ENCODE peak calls at places on chromosome 21, in seven cellular contexts. Q is heart right ventricle, J is RWPE2, T is lower lobe of right lung, X is A549, F is MM.1S, B is K562. Z is an unnamed sample.
A peak's percentile ranks its signal among the peaks of the same experiment; 100 is the strongest.

GRCh38 chr21:42541174-42541573 is 27.5 kb downstream of the SLC37A1 start:
- DNase-seq in X (no peak), J (no peak), Q (no peak), B (no peak), F (no peak), T (no peak), Z (no peak)

GRCh38 chr21:32844653-32845443 is 73.3 kb upstream of the PAXBP1 start:
- DNase-seq in B (no peak), T (no peak), Q (no peak), X (peak; percentile 40), J (no peak), F (no peak), Z (no peak)

GRCh38 chr21:32406405-32406804 is 6.1 kb upstream of the EVA1C start:
- DNase-seq in T (no peak), B (no peak), J (no peak), Q (no peak), X (no peak), F (no peak), Z (no peak)

GRCh38 chr21:36129219-36129618 is 5.7 kb upstream of the CBR3 start:
- DNase-seq in Q (no peak), J (peak; percentile 2), T (no peak), F (no peak), X (no peak), B (no peak), Z (no peak)

GRCh38 chr21:45979651-45980050 is 1.9 kb upstream of the COL6A1 start:
- DNase-seq in T (peak; percentile 19), Q (no peak), F (no peak), X (no peak), B (no peak), J (no peak), Z (no peak)

GRCh38 chr21:42674351-42674940 is 21.0 kb downstream of the PDE9A start:
- DNase-seq in J (no peak), B (peak; percentile 35), Q (peak; percentile 70), T (no peak), X (no peak), F (no peak), Z (peak; percentile 76)

GRCh38 chr21:31110430-31110829 is 72.2 kb upstream of the KRTAP19-8 start:
- DNase-seq in B (no peak), T (no peak), J (no peak), X (no peak), Q (no peak), F (no peak), Z (no peak)

GRCh38 chr21:14559144-14559543 is 13.0 kb upstream of the SAMSN1 start:
- DNase-seq in J (no peak), B (no peak), F (no peak), T (no peak), Q (no peak), X (no peak), Z (no peak)

GRCh38 chr21:31988492-31989285 is 115.9 kb downstream of the HUNK start:
- DNase-seq in T (no peak), X (no peak), J (no peak), Q (no peak), F (no peak), B (no peak), Z (no peak)

GRCh38 chr21:17513214-17514123 is 626 bp downstream of the CXADR start:
- DNase-seq in Q (no peak), F (peak; percentile 37), B (no peak), T (peak; percentile 55), J (no peak), X (peak; percentile 21), Z (peak; percentile 56)

GRCh38 chr21:45551816-45552695 is 9.8 kb upstream of the SLC19A1 start:
- DNase-seq in F (no peak), J (no peak), T (peak; percentile 46), B (no peak), Q (no peak), X (no peak), Z (no peak)

GRCh38 chr21:23936224-23936623 is 1671.1 kb downstream of the MRPL39 start:
- DNase-seq in B (peak; percentile 19), F (peak; percentile 27), X (peak; percentile 0), T (no peak), Q (no peak), J (no peak), Z (peak; percentile 35)

GRCh38 chr21:14957836-14958235 is 107.0 kb downstream of the NRIP1 start:
- DNase-seq in B (no peak), X (no peak), Q (no peak), J (no peak), T (no peak), F (no peak), Z (no peak)

GRCh38 chr21:40178726-40179125 is 311.5 kb downstream of the PCP4 start:
- DNase-seq in J (no peak), Q (no peak), B (no peak), T (no peak), X (no peak), F (no peak), Z (no peak)

GRCh38 chr21:39363607-39364555 is 15.0 kb upstream of the HMGN1 start:
- DNase-seq in B (peak; percentile 44), T (no peak), Q (no peak), X (no peak), F (peak; percentile 5), J (no peak), Z (no peak)

GRCh38 chr21:18356801-18357200 is 46.8 kb downstream of the TMPRSS15 start:
- DNase-seq in B (no peak), J (no peak), T (no peak), Q (no peak), F (peak; percentile 76), X (no peak), Z (no peak)

GRCh38 chr21:15140321-15141019 is 75.7 kb upstream of the NRIP1 start:
- DNase-seq in T (peak; percentile 41), F (no peak), X (peak; percentile 67), Q (peak; percentile 10), B (no peak), J (no peak), Z (no peak)

GRCh38 chr21:38386967-38387366 is 111.3 kb downstream of the ERG start:
- DNase-seq in Q (no peak), F (peak; percentile 20), X (no peak), J (no peak), B (no peak), T (no peak), Z (no peak)

GRCh38 chr21:38170705-38171682 is 85.8 kb upstream of the KCNJ15 start:
- DNase-seq in B (no peak), Q (no peak), J (no peak), T (no peak), X (peak; percentile 33), F (no peak), Z (no peak)

GRCh38 chr21:28439852-28440251 is 552.8 kb downstream of the LTN1 start:
- DNase-seq in Q (no peak), T (no peak), B (no peak), X (no peak), J (no peak), F (no peak), Z (no peak)

GRCh38 chr21:46600305-46600704 is 4.6 kb downstream of the S100B start:
- DNase-seq in J (no peak), F (no peak), X (no peak), B (no peak), T (no peak), Q (no peak), Z (no peak)

GRCh38 chr21:45748593-45748992 is 105.1 kb downstream of the PCBP3 start:
- DNase-seq in F (no peak), T (no peak), B (no peak), X (no peak), J (no peak), Q (no peak), Z (no peak)

GRCh38 chr21:36759348-36760083 is 60.6 kb downstream of the SIM2 start:
- DNase-seq in B (no peak), T (no peak), Q (no peak), F (no peak), X (no peak), J (no peak), Z (no peak)

GRCh38 chr21:29633766-29634165 is 306.0 kb downstream of the GRIK1 start:
- DNase-seq in F (no peak), T (no peak), B (no peak), J (no peak), Q (no peak), X (no peak), Z (no peak)
- H3K4me1 ChIP-seq in F (no peaks in the 10 kb centered on the region), T (no peaks in the 10 kb centered on the region), B (peaks cover 31% of the 10 kb centered on the region), J (no peaks in the 10 kb centered on the region), Q (no peaks in the 10 kb centered on the region), X (no peaks in the 10 kb centered on the region), Z (no peaks in the 10 kb centered on the region)

GRCh38 chr21:43958364-43959158 is 53.5 kb upstream of the TRAPPC10 start:
- DNase-seq in Q (no peak), J (no peak), B (no peak), T (no peak), X (no peak), F (no peak), Z (no peak)
- H3K4me3 ChIP-seq in Q (no peak overlapping the region), J (no peak overlapping the region), B (no peak overlapping the region), T (no peak overlapping the region), X (no peak overlapping the region), F (no peak overlapping the region), Z (no peak overlapping the region)

GRCh38 chr21:26506951-26507350 is 66.1 kb downstream of the CYYR1 start:
- DNase-seq in Q (no peak), B (no peak), J (no peak), T (no peak), X (no peak), F (no peak), Z (no peak)
- H3K9me3 ChIP-seq in Q (no peaks in the 10 kb centered on the region), B (peaks cover 3% of the 10 kb centered on the region), J (no peaks in the 10 kb centered on the region), T (no peaks in the 10 kb centered on the region), X (no peaks in the 10 kb centered on the region), F (no peaks in the 10 kb centered on the region), Z (no peaks in the 10 kb centered on the region)

DNA sequence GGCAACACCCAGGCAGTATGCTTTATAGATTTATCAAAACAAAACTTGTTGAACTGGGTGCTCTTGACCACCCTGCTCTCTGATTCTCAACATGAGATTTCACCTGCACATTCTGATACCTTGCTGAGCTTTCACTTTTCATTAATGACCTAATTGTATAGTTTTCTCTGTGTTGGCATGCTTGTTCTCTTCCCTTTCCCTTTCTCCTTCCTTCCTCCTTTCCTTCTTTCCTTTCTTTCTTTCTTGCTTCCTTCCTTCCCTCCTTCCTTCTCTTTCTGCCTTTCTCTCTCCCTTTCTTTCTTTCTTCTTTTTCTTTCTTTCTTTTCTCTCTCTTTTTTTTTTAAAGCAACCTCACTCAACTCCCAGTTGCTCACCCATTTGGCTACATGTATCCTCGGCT is 457.8 kb downstream of the USP25 start:
- DNase-seq in J (no peak), B (no peak), X (no peak), T (no peak), Q (no peak), F (no peak), Z (no peak)
- H3K4me1 ChIP-seq in J (no peaks in the 10 kb centered on the region), B (no peaks in the 10 kb centered on the region), X (peaks cover 2% of the 10 kb centered on the region), T (no peaks in the 10 kb centered on the region), Q (no peaks in the 10 kb centered on the region), F (no peaks in the 10 kb centered on the region), Z (peaks cover 23% of the 10 kb centered on the region)

GRCh38 chr21:34130598-34130985 is 57.2 kb downstream of the MRPS6 start:
- DNase-seq in T (no peak), X (no peak), Q (no peak), F (no peak), J (no peak), B (no peak), Z (no peak)
- H3K4me3 ChIP-seq in T (no peak overlapping the region), X (no peak overlapping the region), Q (no peak overlapping the region), F (no peak overlapping the region), J (no peak overlapping the region), B (no peak overlapping the region), Z (no peak overlapping the region)